ENCODE peak calls at places on chromosomes 16 and 17, in six cellular contexts. B, X, S, L, M and Y are unnamed samples.

GRCh38 chr16:72848759-72849664 is 198.9 kb downstream of the ZFHX3 start:
- DNase-seq in B (no peak), X (peak), S (no peak), L (no peak), M (peak), Y (peak)

GRCh38 chr16:79437764-79438728 is 162.5 kb downstream of the MAF start:
- DNase-seq in B (no peak), X (no peak), S (no peak), L (no peak), M (no peak), Y (no peak)

GRCh38 chr17:62178579-62178978 is 113.5 kb upstream of the MED13 start:
- DNase-seq in B (no peak), X (no peak), S (no peak), L (no peak), M (no peak), Y (peak)

GRCh38 chr17:78146471-78146869 is 285 bp downstream of the C17orf99 start:
- DNase-seq in B (no peak), X (no peak), S (no peak), L (no peak), M (no peak), Y (no peak)

GRCh38 chr17:78495634-78496033 is 81.6 kb downstream of the DNAH17 start:
- DNase-seq in B (no peak), X (no peak), S (no peak), L (no peak), M (no peak), Y (no peak)

GRCh38 chr17:4003501-4004421 is 39.5 kb upstream of the ATP2A3 start:
- DNase-seq in B (no peak), X (no peak), S (no peak), L (no peak), M (no peak), Y (no peak)

GRCh38 chr17:6257339-6257738 is 177.6 kb downstream of the AIPL1 start:
- DNase-seq in B (no peak), X (peak), S (no peak), L (no peak), M (no peak), Y (no peak)

GRCh38 chr17:6361733-6362132 is 73.2 kb downstream of the AIPL1 start:
- DNase-seq in B (no peak), X (no peak), S (no peak), L (no peak), M (no peak), Y (no peak)

GRCh38 chr17:41894791-41895331 is 23.9 kb downstream of the ACLY start:
- DNase-seq in B (no peak), X (peak), S (no peak), L (no peak), M (no peak), Y (peak)

GRCh38 chr17:48356866-48357265 is 73.1 kb downstream of the SKAP1 start:
- DNase-seq in B (no peak), X (no peak), S (no peak), L (no peak), M (no peak), Y (no peak)

GRCh38 chr17:53570731-53571130 is 252.0 kb upstream of the KIF2B start:
- DNase-seq in B (no peak), X (no peak), S (no peak), L (no peak), M (no peak), Y (no peak)

GRCh38 chr17:40791808-40792436 is 7.8 kb downstream of the KRT28 start:
- DNase-seq in B (peak), X (peak), S (no peak), L (no peak), M (no peak), Y (peak)

GRCh38 chr16:66705790-66706505 is 9.4 kb upstream of the CMTM4 start:
- DNase-seq in B (no peak), X (peak), S (no peak), L (no peak), M (peak), Y (peak)

GRCh38 chr16:66335704-66336329 is 30.7 kb upstream of the CDH5 start:
- DNase-seq in B (no peak), X (peak), S (no peak), L (no peak), M (no peak), Y (peak)

GRCh38 chr16:10868562-10869469 is 8.2 kb upstream of the CIITA start:
- DNase-seq in B (peak), X (no peak), S (no peak), L (no peak), M (no peak), Y (no peak)

GRCh38 chr16:17101646-17102045 is 369.1 kb downstream of the XYLT1 start:
- DNase-seq in B (peak), X (no peak), S (no peak), L (no peak), M (no peak), Y (no peak)

GRCh38 chr16:83744521-83744981 is 63.2 kb upstream of the HSBP1 start:
- DNase-seq in B (peak), X (no peak), S (no peak), L (no peak), M (peak), Y (peak)

GRCh38 chr16:89314357-89314756 is 96.9 kb downstream of the ZNF778 start:
- DNase-seq in B (no peak), X (no peak), S (peak), L (peak), M (no peak), Y (no peak)

GRCh38 chr17:64306850-64307463 is 43.9 kb upstream of the TEX2 start:
- DNase-seq in B (peak), X (peak), S (peak), L (peak), M (no peak), Y (peak)

GRCh38 chr16:35195864-35196216 is 1736.4 kb downstream of the TP53TG3F start:
- DNase-seq in B (no peak), X (no peak), S (no peak), L (no peak), M (no peak), Y (no peak)

GRCh38 chr16:9119795-9120194 is 28.4 kb downstream of the HAPSTR1 start:
- DNase-seq in B (no peak), X (peak), S (no peak), L (no peak), M (no peak), Y (peak)

GRCh38 chr16:10502766-10503165 is 77.6 kb downstream of the EMP2 start:
- DNase-seq in B (no peak), X (no peak), S (no peak), L (no peak), M (no peak), Y (no peak)

GRCh38 chr16:3038256-3038655 is 1.5 kb upstream of the BICDL2 start:
- DNase-seq in B (no peak), X (no peak), S (no peak), L (no peak), M (no peak), Y (no peak)

GRCh38 chr16:31708348-31708747 is 165.3 kb upstream of the ZNF267 start:
- DNase-seq in B (no peak), X (no peak), S (no peak), L (no peak), M (no peak), Y (no peak)

GRCh38 chr16:70433456-70434103 is 5.3 kb downstream of the ST3GAL2 start:
- DNase-seq in B (peak), X (peak), S (no peak), L (no peak), M (peak), Y (peak)

GRCh38 chr16:3595521-3596021 is 15.8 kb downstream of the SLX4 start:
- DNase-seq in B (no peak), X (no peak), S (no peak), L (no peak), M (no peak), Y (no peak)

GRCh38 chr16:781346-782010 is 6.7 kb downstream of the RPUSD1 start:
- DNase-seq in B (peak), X (no peak), S (no peak), L (no peak), M (no peak), Y (no peak)

GRCh38 chr16:782263-782662 is 5.9 kb downstream of the RPUSD1 start:
- DNase-seq in B (no peak), X (no peak), S (no peak), L (no peak), M (no peak), Y (no peak)

GRCh38 chr16:784431-784830 is 3.8 kb downstream of the RPUSD1 start:
- DNase-seq in B (no peak), X (no peak), S (no peak), L (no peak), M (no peak), Y (no peak)

GRCh38 chr16:783404-784161 is 4.6 kb downstream of the RPUSD1 start:
- DNase-seq in B (no peak), X (peak), S (no peak), L (no peak), M (no peak), Y (peak)

DNA sequence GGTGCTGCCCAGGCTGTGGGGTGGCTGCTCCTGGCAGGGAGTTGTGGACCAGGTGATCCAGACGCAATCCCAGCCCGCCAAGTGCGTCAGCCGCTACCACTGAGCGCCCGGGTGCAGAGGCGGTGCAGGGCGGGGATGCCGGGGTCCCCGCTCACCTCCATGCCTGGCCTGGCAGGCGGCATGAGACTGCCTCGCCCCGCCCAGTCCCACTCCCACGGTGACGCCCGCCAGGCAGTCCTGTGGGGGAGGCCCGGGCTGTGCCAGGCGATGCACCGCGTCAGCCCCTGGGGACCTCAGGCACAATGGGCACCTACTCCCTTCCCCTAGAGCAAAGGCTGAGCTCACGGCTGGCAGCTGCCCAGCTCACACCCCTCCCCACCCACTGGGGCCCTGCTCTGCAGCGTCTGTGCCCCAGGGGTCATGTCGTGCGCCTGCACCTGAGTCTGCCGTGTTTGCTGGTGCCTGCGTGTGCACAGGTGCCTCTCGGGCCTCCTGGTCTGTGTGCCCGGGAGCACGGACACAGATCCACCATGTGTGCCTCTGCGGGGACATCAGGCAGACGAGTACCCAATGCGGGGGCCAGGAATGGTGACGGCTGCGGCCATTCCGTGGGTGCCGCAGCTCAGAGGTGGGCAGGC is 5.3 kb downstream of the RPUSD1 start:
- DNase-seq in B (no peak), X (no peak), S (no peak), L (no peak), M (no peak), Y (no peak)
- H3K4me3 ChIP-seq in B (no peak), X (no peak), S (no peak), L (no peak), M (no peak), Y (no peak)

DNA sequence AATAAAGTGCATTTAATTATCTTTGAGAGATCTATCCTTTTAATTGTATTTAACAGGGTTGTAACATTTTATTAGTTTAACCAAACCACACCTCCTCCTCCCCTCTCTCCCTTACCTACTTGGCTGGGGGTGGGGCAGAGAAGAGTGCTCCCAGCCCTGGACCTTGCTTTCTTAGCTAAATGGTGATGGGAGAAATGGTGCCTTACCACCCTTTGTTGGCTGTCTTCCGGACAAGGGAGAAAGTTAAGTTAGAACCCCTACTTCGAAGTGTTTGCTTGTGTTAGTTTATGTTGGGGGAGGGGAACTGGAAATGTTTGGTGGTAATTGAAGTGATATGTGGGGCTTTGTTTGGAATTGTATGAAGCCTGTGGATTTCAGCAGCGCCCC is 3.9 kb downstream of the FZD2 start:
- DNase-seq in B (no peak), X (no peak), S (no peak), L (no peak), M (no peak), Y (no peak)
- H3K4me3 ChIP-seq in B (no peak), X (peak), S (no peak), L (no peak), M (no peak), Y (no peak)

GRCh38 chr16:12744860-12745259 is 58.8 kb downstream of the CPPED1 start:
- DNase-seq in B (no peak), X (no peak), S (no peak), L (no peak), M (no peak), Y (no peak)

GRCh38 chr16:12749076-12749475 is 54.6 kb downstream of the CPPED1 start:
- DNase-seq in B (no peak), X (no peak), S (no peak), L (no peak), M (no peak), Y (no peak)

GRCh38 chr16:12750554-12750918 is 53.2 kb downstream of the CPPED1 start:
- DNase-seq in B (no peak), X (no peak), S (no peak), L (no peak), M (no peak), Y (no peak)

GRCh38 chr16:12752159-12752558 is 51.5 kb downstream of the CPPED1 start:
- DNase-seq in B (no peak), X (no peak), S (no peak), L (no peak), M (no peak), Y (no peak)

GRCh38 chr16:12747261-12747660 is 56.4 kb downstream of the CPPED1 start:
- DNase-seq in B (no peak), X (no peak), S (no peak), L (no peak), M (no peak), Y (no peak)
- H3K4me3 ChIP-seq in B (no peak), X (no peak), S (no peak), L (no peak), M (no peak), Y (no peak)

DNA sequence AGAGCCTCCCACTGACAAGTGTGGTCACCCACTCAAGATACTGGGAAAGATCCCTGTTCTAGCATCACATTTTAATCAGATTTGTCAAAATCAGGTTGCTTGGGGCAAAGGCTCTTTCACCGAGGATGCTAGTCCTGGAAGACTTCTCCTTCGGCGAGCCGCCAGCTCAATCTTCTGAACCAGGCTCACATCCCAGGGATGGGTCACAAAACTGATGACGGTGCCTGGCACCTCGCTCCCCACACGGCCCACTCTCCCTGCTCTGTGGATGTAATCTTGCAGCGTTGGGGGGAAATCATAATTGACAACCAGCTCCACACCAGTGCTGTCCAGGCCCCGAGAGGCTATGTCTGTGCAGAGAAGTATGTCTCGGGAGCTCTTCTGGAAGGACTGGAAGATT is 1.5 kb downstream of the DDX28 start:
- DNase-seq in B (no peak), X (no peak), S (no peak), L (no peak), M (no peak), Y (no peak)
- H3K4me3 ChIP-seq in B (peak), X (peak), S (no peak), L (peak), M (peak), Y (peak)

GRCh38 chr17:65560628-65561371 is 648 bp downstream of the AXIN2 start:
- DNase-seq in B (peak), X (peak), S (peak), L (peak), M (peak), Y (peak)

GRCh38 chr17:65558683-65559311 is 2.7 kb downstream of the AXIN2 start:
- DNase-seq in B (no peak), X (no peak), S (no peak), L (no peak), M (no peak), Y (no peak)

GRCh38 chr17:65559483-65559801 is 2.0 kb downstream of the AXIN2 start:
- DNase-seq in B (no peak), X (peak), S (no peak), L (no peak), M (no peak), Y (no peak)

GRCh38 chr17:65561394-65562205 is at the start of gene AXIN2:
- DNase-seq in B (peak), X (peak), S (peak), L (peak), M (peak), Y (peak)

GRCh38 chr17:65559802-65560627 is 1.4 kb downstream of the AXIN2 start:
- DNase-seq in B (no peak), X (peak), S (no peak), L (peak), M (no peak), Y (no peak)
- H3K4me3 ChIP-seq in B (no peak), X (peak), S (peak), L (peak), M (no peak), Y (peak)

GRCh38 chr17:2485970-2486369 is 25.7 kb downstream of the METTL16 start:
- DNase-seq in B (no peak), X (no peak), S (no peak), L (no peak), M (no peak), Y (no peak)
- H3K4me3 ChIP-seq in B (no peak), X (no peak), S (no peak), L (no peak), M (peak), Y (no peak)

DNA sequence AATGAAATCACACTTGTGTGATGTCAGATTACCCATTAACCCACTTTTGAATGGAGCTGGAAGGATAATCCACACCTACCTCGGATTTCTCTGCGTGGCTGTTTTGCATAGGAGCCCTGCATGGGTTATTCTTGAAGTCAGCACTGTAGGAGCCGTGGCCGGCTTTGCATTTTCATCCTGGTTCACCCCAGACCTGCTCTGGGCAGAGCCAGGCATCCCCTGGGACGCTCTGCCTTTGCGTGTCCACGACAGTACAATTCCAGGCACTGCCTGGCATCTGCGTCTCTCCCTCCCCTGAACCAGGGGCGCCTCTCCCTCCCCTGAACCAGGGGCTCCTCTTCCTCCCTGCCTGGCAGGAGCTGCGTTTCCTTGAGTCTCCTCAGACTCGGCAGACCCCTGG is 29.7 kb upstream of the ZNF750 start:
- DNase-seq in B (no peak), X (no peak), S (no peak), L (no peak), M (no peak), Y (no peak)
- H3K4me3 ChIP-seq in B (no peak), X (no peak), S (no peak), L (no peak), M (no peak), Y (no peak)

DNA sequence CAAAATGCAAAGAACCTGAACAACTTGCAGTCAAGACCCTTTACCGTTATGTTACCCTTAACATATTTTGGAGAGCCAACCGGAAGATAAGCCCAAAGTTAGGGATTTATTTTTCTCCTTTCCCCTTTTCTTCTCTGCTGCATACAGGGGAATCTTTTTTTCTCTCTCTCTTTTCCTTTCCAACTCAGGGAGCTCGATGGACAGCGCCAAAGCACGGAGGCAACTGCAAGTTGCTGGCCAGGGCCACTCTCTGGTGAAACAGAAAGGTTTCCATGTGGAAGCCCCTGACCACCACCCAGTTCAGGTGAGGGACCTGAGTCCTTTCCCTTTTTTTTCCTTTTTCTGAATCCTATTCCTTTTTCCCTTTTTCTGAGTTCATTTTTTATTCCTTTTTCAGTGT is 98.8 kb upstream of the COX10 start:
- DNase-seq in B (no peak), X (no peak), S (no peak), L (no peak), M (no peak), Y (no peak)
- H3K4me3 ChIP-seq in B (no peak), X (no peak), S (no peak), L (no peak), M (no peak), Y (no peak)